ENCODE peak calls at places on chromosomes 13 and 19, in four cellular contexts. K is K562, N is upper lobe of left lung, H is HCT116. F is an unnamed sample. For H3K4me1, the result is how much of the 10 kb centered on the place peaks cover.

GRCh38 chr19:45972081-45972943 is 1.4 kb downstream of the NOVA2 start:
- ATAC-seq in N (peak), K (no peak), H (no peak), F (no peak)

GRCh38 chr19:18002347-18002850 is 5.6 kb upstream of the ARRDC2 start:
- ATAC-seq in H (no peak), N (no peak), K (no peak), F (no peak)

GRCh38 chr13:20294497-20294896 is 62.4 kb upstream of the GJB6 start:
- ATAC-seq in H (peak), N (no peak), K (no peak), F (no peak)

GRCh38 chr13:42893346-42893745 is 98.7 kb downstream of the EPSTI1 start:
- ATAC-seq in N (peak), H (no peak), K (no peak), F (no peak)

GRCh38 chr19:23784274-23784673 is 25.6 kb upstream of the ZNF681 start:
- ATAC-seq in N (no peak), K (no peak), H (no peak), F (no peak)

GRCh38 chr19:14450876-14451275 is 17.8 kb downstream of the PKN1 start:
- ATAC-seq in H (no peak), K (no peak), N (no peak), F (no peak)

GRCh38 chr13:103178986-103179695 is 112.9 kb upstream of the SLC10A2 start:
- ATAC-seq in H (no peak), K (no peak), N (no peak), F (no peak)

GRCh38 chr13:21426238-21426637 is 32.9 kb downstream of the ZDHHC20 start:
- ATAC-seq in K (no peak), H (no peak), N (no peak), F (no peak)

GRCh38 chr19:44951179-44952159 is 3.7 kb upstream of the CLPTM1 start:
- ATAC-seq in H (peak), K (peak), N (no peak), F (no peak)

GRCh38 chr13:35839746-35840273 is 291.4 kb downstream of the DCLK1 start:
- ATAC-seq in H (no peak), K (no peak), N (no peak), F (no peak)

GRCh38 chr19:55082023-55082851 is 6.6 kb downstream of the EPS8L1 start:
- ATAC-seq in H (no peak), N (peak), K (no peak), F (no peak)

GRCh38 chr19:47438793-47439220 is 19.5 kb upstream of the MEIS3 start:
- ATAC-seq in N (no peak), H (peak), K (peak), F (no peak)

GRCh38 chr19:17402982-17403855 is 2.2 kb downstream of the BST2 start:
- ATAC-seq in N (peak), K (peak), H (peak), F (no peak)

GRCh38 chr19:38528213-38528755 is 89.5 kb downstream of the MAP4K1 start:
- ATAC-seq in H (no peak), N (no peak), K (no peak), F (no peak)

GRCh38 chr19:38532939-38533338 is 84.8 kb downstream of the MAP4K1 start:
- ATAC-seq in N (no peak), K (no peak), H (no peak), F (no peak)

GRCh38 chr13:51632643-51633357 is 48.5 kb downstream of the WDFY2 start:
- ATAC-seq in K (no peak), N (no peak), H (no peak), F (peak)

GRCh38 chr13:45068036-45069001 is 52.0 kb upstream of the GTF2F2 start:
- ATAC-seq in H (no peak), K (no peak), N (no peak), F (no peak)

GRCh38 chr13:38970380-38971051 is 20.1 kb downstream of the STOML3 start:
- ATAC-seq in K (peak), N (no peak), H (no peak), F (no peak)

GRCh38 chr13:94558721-94559120 is 37.2 kb downstream of the TGDS start:
- ATAC-seq in N (no peak), K (peak), H (no peak), F (no peak)

GRCh38 chr19:19192910-19193423 is 909 bp downstream of the RFXANK start:
- ATAC-seq in H (peak), N (no peak), K (peak), F (no peak)

GRCh38 chr13:53343345-53343744 is 314.7 kb downstream of the OLFM4 start:
- ATAC-seq in K (no peak), H (no peak), N (no peak), F (no peak)
- TF ChIP-seq POLR2AphosphoS5 in K (no peak), H (no peak), N (no peak), F (no peak)

DNA sequence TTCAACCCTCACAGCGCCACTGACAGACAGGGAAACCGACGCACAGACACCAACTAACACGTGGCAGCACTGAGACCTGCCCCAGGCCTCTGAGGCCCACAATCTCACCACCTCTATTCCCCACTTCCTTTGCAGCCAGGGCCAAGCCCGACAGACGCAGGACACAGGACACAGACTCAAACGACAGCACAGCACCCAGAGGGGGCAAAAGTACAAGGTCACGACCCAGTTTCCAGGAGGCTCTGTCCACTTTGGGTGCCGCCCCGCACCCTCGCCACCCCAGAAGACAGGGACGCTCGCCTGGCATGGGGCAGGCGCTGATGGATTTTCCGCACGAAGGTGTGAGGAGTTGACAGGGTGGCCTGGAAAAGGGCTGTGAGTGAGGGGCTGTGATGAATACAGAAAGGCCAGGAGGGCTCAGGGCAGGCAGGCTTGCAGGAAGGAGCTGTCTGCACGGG is 48.8 kb downstream of the MLLT1 start:
- ATAC-seq in H (no peak), K (no peak), N (no peak), F (no peak)
- TF ChIP-seq CTCF in H (no peak), K (no peak), N (no peak), F (no peak)

DNA sequence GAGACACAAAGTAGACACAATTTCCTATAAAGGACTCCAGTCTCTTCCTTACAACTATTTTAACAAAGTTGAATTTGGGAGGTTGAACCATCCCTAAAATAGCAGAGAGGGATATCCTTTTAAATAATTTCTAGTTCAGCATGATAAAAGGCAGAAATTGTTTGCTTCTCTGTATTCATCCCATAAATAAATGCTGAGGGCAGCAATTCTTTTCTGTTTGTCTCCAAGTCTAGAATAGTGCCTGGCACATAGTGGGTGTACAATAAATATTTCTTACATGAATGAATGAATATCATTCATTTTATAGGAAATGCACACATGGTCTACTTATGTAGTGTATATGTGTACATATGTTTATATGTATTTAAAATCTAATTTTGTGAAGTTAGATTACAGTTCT is 12.3 kb downstream of the COL4A1 start:
- ATAC-seq in H (no peak), K (no peak), N (no peak), F (no peak)
- H3K4me1 ChIP-seq in H (under half), K (under half), N (under half), F (under half)

DNA sequence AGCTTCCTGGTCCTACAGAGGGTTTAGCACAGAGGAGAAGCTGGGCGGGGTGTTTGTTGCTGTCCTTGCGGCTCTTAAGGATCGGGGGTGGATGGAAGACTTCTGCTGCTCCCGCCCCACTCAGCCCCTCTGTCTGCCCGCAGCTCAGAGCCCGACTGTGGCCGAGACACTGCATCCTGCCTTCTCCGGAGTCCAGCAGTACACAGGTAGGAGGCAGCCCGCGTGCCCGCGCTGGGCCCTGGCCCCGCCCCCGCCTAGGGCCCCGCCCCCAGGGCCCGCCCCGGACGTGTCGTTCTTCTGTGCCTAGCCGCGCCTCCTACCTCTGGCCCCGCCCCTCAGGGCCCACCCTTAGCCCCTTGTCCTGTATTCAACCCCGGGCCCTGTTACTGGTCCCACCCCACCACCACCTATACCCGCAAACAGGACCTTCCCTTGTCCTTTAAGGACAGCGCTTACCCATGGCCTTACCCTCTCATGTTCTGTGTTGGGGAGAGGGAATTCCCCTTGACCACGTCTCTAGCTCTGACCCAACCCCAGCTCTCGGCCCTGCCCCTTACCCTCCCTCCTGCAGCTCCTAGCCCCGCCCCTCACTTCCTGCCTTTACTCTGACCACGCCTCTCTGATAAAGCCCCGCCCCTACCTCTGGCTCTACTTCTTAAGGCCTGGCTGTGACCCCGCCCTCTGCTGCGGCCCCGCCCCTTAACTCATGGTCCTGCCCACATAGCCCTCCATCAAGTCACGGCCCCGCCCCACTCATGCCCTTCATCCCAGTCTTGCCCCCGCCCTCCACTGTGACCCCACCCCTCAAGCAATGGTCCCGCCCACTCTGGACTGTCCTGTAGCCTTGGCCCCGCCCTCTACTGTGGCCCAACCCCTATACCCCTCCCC is 60.5 kb downstream of the CELF5 start:
- ATAC-seq in H (peak), N (peak), K (peak), F (peak)
- TF ChIP-seq POLR2AphosphoS5 in H (peak), N (no peak), K (peak), F (no peak)

GRCh38 chr19:51701468-51702100 is 8.5 kb downstream of the SPACA6 start:
- ATAC-seq in H (no peak), K (peak), N (no peak), F (no peak)

GRCh38 chr19:51702103-51702753 is 9.1 kb downstream of the SPACA6 start:
- ATAC-seq in N (peak), H (peak), K (peak), F (peak)

GRCh38 chr19:51704601-51705000 is 11.5 kb downstream of the SPACA6 start:
- ATAC-seq in H (peak), N (no peak), K (no peak), F (no peak)

GRCh38 chr19:51702754-51703654 is 9.9 kb downstream of the SPACA6 start:
- ATAC-seq in N (no peak), K (peak), H (no peak), F (no peak)

GRCh38 chr19:51703655-51704515 is 10.8 kb downstream of the SPACA6 start:
- ATAC-seq in K (peak), H (peak), N (peak), F (peak)
- TF ChIP-seq CTCF in K (peak), H (peak), N (peak), F (peak)